ENCODE peak calls at places on chromosomes 12 and 14, in seven cellular contexts. P, D, M, K, E, I and N are unnamed samples.

GRCh38 chr12:74259199-74259598 is 278.4 kb upstream of the ATXN7L3B start:
- DNase-seq in D (no peak), M (no peak), E (no peak), K (no peak), I (no peak), P (no peak), N (no peak)

GRCh38 chr12:124030510-124030909 is 57.5 kb downstream of the ZNF664 start:
- DNase-seq in P (no peak), K (no peak), I (no peak), D (no peak), E (no peak), M (no peak), N (no peak)

GRCh38 chr14:79629372-79629771 is 581.9 kb downstream of the DIO2 start:
- DNase-seq in D (no peak), K (no peak), I (no peak), E (no peak), M (no peak), P (no peak), N (no peak)

GRCh38 chr14:61444215-61444768 is 122.9 kb downstream of the PRKCH start:
- DNase-seq in I (no peak), M (no peak), E (no peak), D (peak; percentile 40), P (peak; percentile 86), K (peak; percentile 28), N (no peak)

GRCh38 chr12:49041036-49041880 is 19.3 kb downstream of the KMT2D start:
- DNase-seq in P (no peak), E (no peak), K (no peak), D (no peak), M (no peak), I (no peak), N (no peak)

GRCh38 chr12:87119713-87120112 is 863.5 kb upstream of the MGAT4C start:
- DNase-seq in P (no peak), E (no peak), I (no peak), D (no peak), M (no peak), K (no peak), N (no peak)

GRCh38 chr12:31906581-31907286 is 52.5 kb upstream of the RESF1 start:
- DNase-seq in M (no peak), E (no peak), K (no peak), I (no peak), P (no peak), D (no peak), N (no peak)

GRCh38 chr12:22858849-22859569 is 234.0 kb downstream of the ETNK1 start:
- DNase-seq in D (no peak), I (no peak), M (no peak), K (no peak), P (no peak), E (no peak), N (no peak)

GRCh38 chr14:64495252-64495651 is 8.4 kb downstream of the ZBTB25 start:
- DNase-seq in P (no peak), I (no peak), M (no peak), D (no peak), K (no peak), E (no peak), N (no peak)

GRCh38 chr12:104790296-104791125 is 167.6 kb downstream of the SLC41A2 start:
- DNase-seq in E (no peak), D (peak; percentile 38), P (peak; percentile 48), M (peak; percentile 21), I (no peak), K (no peak), N (peak; percentile 60)

GRCh38 chr12:26239508-26240328 is 44.3 kb downstream of the SSPN start:
- DNase-seq in M (no peak), D (no peak), K (no peak), P (no peak), I (peak; percentile 57), E (no peak), N (no peak)

GRCh38 chr12:51591020-51591901 is at the start of gene SCN8A:
- DNase-seq in D (peak; percentile 23), K (no peak), P (peak; percentile 63), I (peak; percentile 62), M (peak; percentile 78), E (peak; percentile 77), N (peak; percentile 30)